ENCODE peak calls at places on chromosomes 1 and 21, in eight cellular contexts. E, T, H, N, W, Z, U and V are unnamed samples.

GRCh38 chr1:179757958-179758357 is 14.9 kb downstream of the FAM163A start:
- DNase-seq in U (no peak), W (no peak), N (no peak), H (no peak), Z (no peak), E (no peak), T (no peak), V (no peak)

GRCh38 chr21:44024895-44025353 is 12.8 kb downstream of the TRAPPC10 start:
- DNase-seq in H (no peak), Z (peak; percentile 57), N (no peak), E (peak; percentile 83), W (no peak), U (peak; percentile 65), T (no peak), V (peak; percentile 40)

GRCh38 chr1:39102537-39103320 is 76.6 kb downstream of the NDUFS5 start:
- DNase-seq in U (peak; percentile 63), Z (peak; percentile 52), E (peak; percentile 86), N (peak; percentile 26), T (peak; percentile 63), W (peak; percentile 15), H (no peak), V (peak; percentile 71)

GRCh38 chr1:69911301-69911801 is 294.0 kb downstream of the LRRC40 start:
- DNase-seq in N (no peak), T (no peak), Z (no peak), H (no peak), W (no peak), E (peak; percentile 92), U (peak; percentile 83), V (peak; percentile 27)

GRCh38 chr1:217011097-217011496 is 287.9 kb upstream of the ESRRG start:
- DNase-seq in E (no peak), H (no peak), Z (no peak), U (no peak), T (no peak), N (no peak), W (no peak), V (no peak)

GRCh38 chr21:17752171-17752570 is 67.0 kb downstream of the C21orf91 start:
- DNase-seq in T (no peak), E (no peak), H (no peak), Z (no peak), N (no peak), U (no peak), W (no peak), V (no peak)

GRCh38 chr1:107652976-107653375 is 312.0 kb downstream of the VAV3 start:
- DNase-seq in N (no peak), H (no peak), E (no peak), U (no peak), T (no peak), W (no peak), Z (no peak), V (no peak)

GRCh38 chr1:93079685-93080141 is 630 bp downstream of the MTF2 start:
- DNase-seq in T (peak; percentile 49), H (no peak), N (peak; percentile 46), E (peak; percentile 3), W (peak; percentile 9), Z (no peak), U (no peak), V (no peak)

GRCh38 chr1:32311709-32312393 is 20.0 kb downstream of the HDAC1 start:
- DNase-seq in T (no peak), H (no peak), W (no peak), U (no peak), Z (no peak), N (no peak), E (no peak), V (no peak)

GRCh38 chr1:206472454-206472853 is 2.2 kb downstream of the IKBKE start:
- DNase-seq in N (peak; percentile 74), E (peak; percentile 94), W (no peak), U (peak; percentile 13), Z (no peak), T (peak; percentile 52), H (no peak), V (no peak)

GRCh38 chr1:67407498-67407897 is 22.7 kb downstream of the SERBP1 start:
- DNase-seq in N (no peak), T (no peak), H (no peak), W (no peak), E (peak; percentile 84), U (no peak), Z (no peak), V (no peak)